ENCODE peak calls at places on chromosome 13, in seven cellular contexts. M is thoracic aorta; U is CD4-positive, alpha-beta T cell; N is AG04450; T is tibial nerve; C is CD8-positive, alpha-beta memory T cell; Z is brain microvascular endothelial cell. F is an unnamed sample. For H3K27me3, the result is how much of the 10 kb centered on the place peaks cover.

GRCh38 chr13:43546260-43546659 is 240.5 kb downstream of the ENOX1 start:
- DNase-seq in M (no peak), U (no peak), N (no peak), T (no peak), C (no peak), Z (no peak), F (no peak)

GRCh38 chr13:33312150-33312908 is 26.8 kb upstream of the STARD13 start:
- DNase-seq in M (no peak), U (no peak), N (no peak), T (no peak), C (no peak), Z (peak), F (peak)

GRCh38 chr13:93290503-93290902 is 63.9 kb downstream of the GPC6 start:
- DNase-seq in M (no peak), U (no peak), N (no peak), T (no peak), C (no peak), Z (no peak), F (peak)

GRCh38 chr13:41823486-41823885 is 137.4 kb downstream of the VWA8 start:
- DNase-seq in M (no peak), U (no peak), N (no peak), T (no peak), C (no peak), Z (peak), F (no peak)

GRCh38 chr13:93259527-93260080 is 33.0 kb downstream of the GPC6 start:
- DNase-seq in M (no peak), U (no peak), N (no peak), T (no peak), C (no peak), Z (no peak), F (peak)

GRCh38 chr13:37058801-37059135 is 720 bp downstream of the SUPT20H start:
- DNase-seq in M (no peak), U (peak), N (no peak), T (no peak), C (peak), Z (peak), F (no peak)

GRCh38 chr13:101520672-101521071 is 68.2 kb downstream of the ITGBL1 start:
- DNase-seq in M (no peak), U (no peak), N (peak), T (no peak), C (peak), Z (peak), F (peak)

GRCh38 chr13:91313103-91313502 is 34.4 kb upstream of the MIR17HG start:
- DNase-seq in M (no peak), U (no peak), N (no peak), T (no peak), C (no peak), Z (peak), F (peak)

GRCh38 chr13:41458187-41458938 is 1.0 kb downstream of the RGCC start:
- DNase-seq in M (no peak), U (no peak), N (no peak), T (no peak), C (peak), Z (no peak), F (peak)

GRCh38 chr13:33940898-33941297 is 122.9 kb downstream of the RFC3 start:
- DNase-seq in M (no peak), U (no peak), N (no peak), T (no peak), C (no peak), Z (no peak), F (peak)

GRCh38 chr13:104847863-104848262 is 1687.6 kb downstream of the EFNB2 start:
- DNase-seq in M (no peak), U (no peak), N (no peak), T (no peak), C (no peak), Z (no peak), F (peak)

GRCh38 chr13:107799001-107799400 is 416.3 kb downstream of the LIG4 start:
- DNase-seq in M (no peak), U (no peak), N (no peak), T (no peak), C (no peak), Z (no peak), F (no peak)

GRCh38 chr13:63864171-63864902 is 2448.7 kb upstream of the PCDH20 start:
- DNase-seq in M (no peak), U (no peak), N (no peak), T (no peak), C (no peak), Z (no peak), F (peak)

GRCh38 chr13:97911311-97912138 is 42.0 kb upstream of the IPO5 start:
- DNase-seq in M (no peak), U (no peak), N (no peak), T (no peak), C (no peak), Z (peak), F (peak)

GRCh38 chr13:73000027-73000674 is 58.7 kb upstream of the KLF5 start:
- DNase-seq in M (no peak), U (no peak), N (no peak), T (no peak), C (no peak), Z (no peak), F (peak)

GRCh38 chr13:56622840-56623239 is 517.9 kb upstream of the PRR20A start:
- DNase-seq in M (no peak), U (no peak), N (no peak), T (no peak), C (no peak), Z (no peak), F (no peak)

GRCh38 chr13:74870865-74871264 is 611.1 kb downstream of the TBC1D4 start:
- DNase-seq in M (no peak), U (no peak), N (no peak), T (no peak), C (no peak), Z (no peak), F (peak)

GRCh38 chr13:19172647-19173030 is 9.0 kb downstream of the TUBA3C start:
- DNase-seq in M (no peak), U (no peak), N (no peak), T (no peak), C (no peak), Z (no peak), F (no peak)

GRCh38 chr13:24050292-24050711 is 110.2 kb upstream of the SPATA13 start:
- DNase-seq in M (no peak), U (no peak), N (no peak), T (no peak), C (no peak), Z (peak), F (peak)

GRCh38 chr13:79285159-79285558 is 120.9 kb downstream of the RBM26 start:
- DNase-seq in M (no peak), U (no peak), N (no peak), T (no peak), C (no peak), Z (no peak), F (no peak)

GRCh38 chr13:90447034-90447734 is 900.3 kb upstream of the MIR17HG start:
- DNase-seq in M (no peak), U (no peak), N (no peak), T (no peak), C (no peak), Z (no peak), F (no peak)

GRCh38 chr13:98581971-98582702 is 5.2 kb upstream of the STK24 start:
- DNase-seq in M (no peak), U (no peak), N (no peak), T (no peak), C (no peak), Z (peak), F (peak)

GRCh38 chr13:34335662-34336007 is 517.7 kb downstream of the RFC3 start:
- DNase-seq in M (no peak), U (no peak), N (no peak), T (no peak), C (no peak), Z (no peak), F (no peak)

GRCh38 chr13:113939129-113939904 is 34.6 kb downstream of the C13orf46 start:
- DNase-seq in M (no peak), U (no peak), N (no peak), T (no peak), C (no peak), Z (no peak), F (no peak)

GRCh38 chr13:43251967-43252366 is 228.6 kb downstream of the DNAJC15 start:
- DNase-seq in M (no peak), U (no peak), N (no peak), T (no peak), C (no peak), Z (no peak), F (no peak)

GRCh38 chr13:58476176-58476575 is 844.6 kb downstream of the PCDH17 start:
- DNase-seq in M (no peak), U (no peak), N (no peak), T (no peak), C (no peak), Z (no peak), F (no peak)

DNA sequence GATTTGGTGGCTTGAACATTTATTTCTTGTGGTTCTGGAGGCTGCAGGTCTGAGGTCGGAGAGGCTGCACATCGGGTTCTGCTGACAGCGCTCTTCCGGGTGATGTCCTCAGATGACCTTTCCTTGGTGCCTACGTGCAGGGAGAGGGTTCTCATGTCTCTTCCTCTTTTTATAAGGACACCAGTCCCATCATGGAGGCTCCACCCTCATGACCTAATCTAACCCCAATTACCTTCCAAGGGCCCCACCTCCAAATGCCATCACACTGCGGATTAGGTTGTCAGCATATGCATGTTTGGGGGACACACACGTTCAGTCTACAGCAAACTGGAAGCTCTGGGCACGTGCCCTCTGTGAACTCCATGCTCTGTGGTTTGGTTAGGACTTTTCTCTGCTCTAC is 338.6 kb downstream of the FGF9 start:
- DNase-seq in M (no peak), U (no peak), N (no peak), T (no peak), C (no peak), Z (no peak), F (no peak)
- H3K27me3 ChIP-seq in M (under half), U (under half), N (under half), T (under half), C (under half), Z (under half), F (under half)

DNA sequence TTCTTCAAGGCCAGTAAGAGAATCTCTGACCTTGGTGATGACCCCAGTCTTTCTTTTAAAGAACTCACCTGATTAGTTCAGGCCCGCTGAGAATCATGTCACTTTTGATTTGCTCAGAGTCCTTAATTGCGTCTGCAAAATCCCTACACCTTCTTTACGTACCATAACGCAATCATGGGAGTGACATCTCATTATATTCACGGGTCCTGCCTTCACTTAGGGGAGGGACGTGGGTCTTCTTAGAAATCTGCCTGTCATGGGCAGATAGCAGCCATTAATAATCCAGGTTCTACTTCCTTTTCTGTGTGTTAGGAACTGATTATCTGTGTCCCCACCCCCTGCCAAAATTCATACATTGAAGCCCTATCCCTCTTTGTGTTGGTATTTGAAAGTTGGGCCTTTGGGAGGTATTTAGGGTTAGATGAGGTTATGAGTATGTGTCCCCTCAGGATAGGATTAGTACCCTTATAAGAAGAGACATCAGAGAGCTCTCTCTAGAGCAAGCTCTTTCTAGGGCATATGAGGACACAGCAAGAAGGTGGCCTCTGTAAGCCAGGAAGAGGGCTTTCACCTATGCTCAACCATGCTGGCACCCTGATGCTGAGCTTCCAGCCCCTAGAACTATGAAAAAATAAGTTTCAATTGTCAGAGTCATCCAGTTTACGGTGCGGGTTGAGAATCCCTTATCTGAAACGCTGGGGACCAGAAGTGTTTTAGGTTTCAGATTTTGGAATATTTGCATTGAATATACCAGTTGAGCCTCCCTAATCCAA is 9.9 kb downstream of the TPP2 start:
- DNase-seq in M (no peak), U (no peak), N (no peak), T (no peak), C (no peak), Z (no peak), F (no peak)
- H3K27me3 ChIP-seq in M (under half), U (under half), N (under half), T (under half), C (under half), Z (under half), F (under half)

GRCh38 chr13:112103260-112103843 is 36.4 kb downstream of the SOX1 start:
- DNase-seq in M (no peak), U (no peak), N (no peak), T (no peak), C (no peak), Z (no peak), F (no peak)
- H3K27me3 ChIP-seq in M (under half), U (half or more), N (under half), T (half or more), C (under half), Z (under half), F (under half)

GRCh38 chr13:26883613-26884257 is 123.1 kb upstream of the GPR12 start:
- DNase-seq in M (no peak), U (no peak), N (no peak), T (no peak), C (no peak), Z (no peak), F (no peak)
- H3K27me3 ChIP-seq in M (under half), U (under half), N (under half), T (under half), C (under half), Z (under half), F (under half)

GRCh38 chr13:99989376-99990044 is 7.9 kb downstream of the ZIC2 start:
- DNase-seq in M (no peak), U (no peak), N (no peak), T (no peak), C (no peak), Z (no peak), F (no peak)
- H3K27me3 ChIP-seq in M (half or more), U (half or more), N (half or more), T (half or more), C (half or more), Z (under half), F (half or more)

DNA sequence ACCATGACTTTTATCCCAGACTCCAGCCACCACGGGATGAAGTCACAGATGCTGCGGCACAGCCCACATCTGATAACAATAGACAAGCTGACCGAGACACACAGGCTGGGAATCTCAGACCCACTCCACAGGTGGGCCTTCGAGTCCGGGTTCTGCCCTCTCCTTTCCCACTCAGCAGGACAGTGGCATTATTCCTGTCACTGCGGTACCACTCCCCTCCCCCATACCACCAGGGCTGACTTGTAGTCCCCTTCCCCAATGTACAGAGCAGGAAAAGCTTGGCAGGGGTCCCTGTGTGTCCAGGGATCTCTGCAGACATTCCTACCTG is 179 bp upstream of the AMER2 start:
- DNase-seq in M (no peak), U (no peak), N (no peak), T (no peak), C (no peak), Z (no peak), F (no peak)
- H3K27me3 ChIP-seq in M (under half), U (half or more), N (under half), T (half or more), C (under half), Z (under half), F (under half)

GRCh38 chr13:112062047-112062618 is 4.8 kb upstream of the SOX1 start:
- DNase-seq in M (no peak), U (no peak), N (no peak), T (no peak), C (no peak), Z (no peak), F (no peak)
- H3K27me3 ChIP-seq in M (under half), U (half or more), N (half or more), T (half or more), C (under half), Z (half or more), F (half or more)

DNA sequence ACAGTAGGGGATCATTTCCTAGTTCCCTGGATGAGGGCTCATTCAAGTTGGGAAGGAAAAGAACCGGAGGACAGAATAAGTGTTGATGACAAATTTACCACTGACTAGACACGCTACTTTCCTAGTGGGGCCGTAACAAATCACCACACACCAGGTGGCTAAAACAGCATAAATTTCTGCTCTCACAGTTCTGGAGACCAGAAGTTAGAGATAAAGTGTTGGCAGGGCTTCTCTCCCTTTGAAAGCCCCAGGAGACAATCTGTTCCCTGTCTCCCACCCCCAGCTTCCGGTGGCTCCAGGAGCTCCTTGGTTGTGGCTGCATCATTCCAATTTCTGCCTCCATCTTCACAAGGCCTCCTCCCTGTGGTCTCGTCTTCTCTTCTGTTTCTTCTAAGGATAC is 65.4 kb upstream of the ARGLU1 start:
- DNase-seq in M (no peak), U (no peak), N (no peak), T (no peak), C (no peak), Z (no peak), F (no peak)
- H3K27me3 ChIP-seq in M (under half), U (under half), N (under half), T (under half), C (under half), Z (under half), F (under half)

DNA sequence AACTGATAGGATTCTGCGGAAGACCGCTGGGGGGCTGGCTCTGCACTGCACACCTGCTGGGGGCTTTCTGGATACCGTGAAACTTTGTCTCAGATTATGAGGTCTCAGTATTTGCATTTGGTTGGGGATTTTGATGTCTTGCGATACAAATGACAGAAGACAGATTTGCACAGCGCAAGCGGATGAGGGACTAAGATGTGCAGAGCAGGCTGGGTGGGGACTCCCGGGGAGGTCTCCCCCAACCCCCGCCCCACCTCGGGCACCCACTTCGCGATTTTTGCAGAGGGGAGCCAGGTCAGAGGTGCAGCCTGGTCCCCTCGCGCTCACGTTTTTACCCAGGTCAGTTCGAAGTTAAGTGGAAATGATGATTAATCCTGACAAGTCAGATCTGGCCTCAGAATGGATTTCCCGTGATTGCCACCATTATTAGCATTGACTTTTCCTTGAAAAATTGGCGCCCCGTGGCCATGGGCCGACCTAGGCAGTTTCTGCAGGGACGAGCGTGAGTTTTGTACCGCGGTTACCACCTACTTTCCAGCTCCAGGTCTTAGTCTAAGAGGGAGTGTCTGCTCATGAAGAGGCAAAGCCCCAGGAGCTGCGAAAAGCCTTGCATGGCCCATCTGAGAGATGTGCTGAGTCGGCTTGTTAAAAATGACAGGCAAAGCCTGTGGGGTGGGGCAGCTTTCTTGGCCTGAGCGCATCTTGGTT is 1.3 kb upstream of the GJB2 start:
- DNase-seq in M (no peak), U (no peak), N (no peak), T (no peak), C (no peak), Z (no peak), F (peak)
- H3K27me3 ChIP-seq in M (under half), U (half or more), N (half or more), T (half or more), C (half or more), Z (half or more), F (under half)